ENCODE peak calls at places on chromosomes 3 and 15, in seven cellular contexts. One of them, this sample, is unnamed. For H3K4me1, the result is how much of the 10 kb centered on the place peaks cover.

GRCh38 chr15:61155741-61156700 is 73.1 kb downstream of the RORA start:
- DNase-seq in GM23338: peak
- DNase-seq in HCT116: no peak
- DNase-seq in hepatocyte: peak
- DNase-seq in PC-3: peak
- DNase-seq in SK-N-SH: no peak
- DNase-seq in MM.1S: no peak
- DNase-seq in this sample: no peak

GRCh38 chr3:155791190-155791589 is 14.9 kb downstream of the C3orf33 start:
- DNase-seq in GM23338: peak
- DNase-seq in HCT116: no peak
- DNase-seq in hepatocyte: no peak
- DNase-seq in PC-3: no peak
- DNase-seq in SK-N-SH: no peak
- DNase-seq in MM.1S: no peak
- DNase-seq in this sample: no peak

GRCh38 chr3:196008387-196008786 is 73.5 kb downstream of the TFRC start:
- DNase-seq in GM23338: no peak
- DNase-seq in HCT116: no peak
- DNase-seq in hepatocyte: no peak
- DNase-seq in PC-3: no peak
- DNase-seq in SK-N-SH: no peak
- DNase-seq in MM.1S: no peak
- DNase-seq in this sample: no peak

GRCh38 chr3:138407236-138407907 is 27.0 kb upstream of the ESYT3 start:
- DNase-seq in GM23338: no peak
- DNase-seq in HCT116: no peak
- DNase-seq in hepatocyte: no peak
- DNase-seq in PC-3: no peak
- DNase-seq in SK-N-SH: no peak
- DNase-seq in MM.1S: no peak
- DNase-seq in this sample: no peak

GRCh38 chr3:178231645-178232044 is 304.6 kb upstream of the KCNMB2 start:
- DNase-seq in GM23338: no peak
- DNase-seq in HCT116: no peak
- DNase-seq in hepatocyte: no peak
- DNase-seq in PC-3: no peak
- DNase-seq in SK-N-SH: no peak
- DNase-seq in MM.1S: no peak
- DNase-seq in this sample: no peak

GRCh38 chr15:45458746-45459403 is 63.7 kb downstream of the SLC30A4 start:
- DNase-seq in GM23338: peak
- DNase-seq in HCT116: no peak
- DNase-seq in hepatocyte: peak
- DNase-seq in PC-3: peak
- DNase-seq in SK-N-SH: peak
- DNase-seq in MM.1S: peak
- DNase-seq in this sample: peak

GRCh38 chr3:115523467-115523866 is 99.8 kb upstream of the GAP43 start:
- DNase-seq in GM23338: peak
- DNase-seq in HCT116: no peak
- DNase-seq in hepatocyte: no peak
- DNase-seq in PC-3: no peak
- DNase-seq in SK-N-SH: no peak
- DNase-seq in MM.1S: no peak
- DNase-seq in this sample: no peak

GRCh38 chr15:44668925-44669324 is 5.5 kb upstream of the SPG11 start:
- DNase-seq in GM23338: no peak
- DNase-seq in HCT116: no peak
- DNase-seq in hepatocyte: no peak
- DNase-seq in PC-3: no peak
- DNase-seq in SK-N-SH: no peak
- DNase-seq in MM.1S: peak
- DNase-seq in this sample: peak

GRCh38 chr3:12484983-12485327 is 675 bp downstream of the TSEN2 start:
- DNase-seq in GM23338: peak
- DNase-seq in HCT116: no peak
- DNase-seq in hepatocyte: no peak
- DNase-seq in PC-3: no peak
- DNase-seq in SK-N-SH: no peak
- DNase-seq in MM.1S: no peak
- DNase-seq in this sample: no peak

GRCh38 chr3:10758304-10759037 is 57.6 kb upstream of the SLC6A11 start:
- DNase-seq in GM23338: peak
- DNase-seq in HCT116: peak
- DNase-seq in hepatocyte: peak
- DNase-seq in PC-3: peak
- DNase-seq in SK-N-SH: peak
- DNase-seq in MM.1S: peak
- DNase-seq in this sample: peak

GRCh38 chr3:190081387-190081786 is 39.3 kb downstream of the P3H2 start:
- DNase-seq in GM23338: no peak
- DNase-seq in HCT116: no peak
- DNase-seq in hepatocyte: no peak
- DNase-seq in PC-3: no peak
- DNase-seq in SK-N-SH: no peak
- DNase-seq in MM.1S: no peak
- DNase-seq in this sample: no peak

GRCh38 chr15:80820092-80820491 is 40.9 kb downstream of the CEMIP start:
- DNase-seq in GM23338: no peak
- DNase-seq in HCT116: no peak
- DNase-seq in hepatocyte: no peak
- DNase-seq in PC-3: no peak
- DNase-seq in SK-N-SH: no peak
- DNase-seq in MM.1S: no peak
- DNase-seq in this sample: no peak

GRCh38 chr3:148866261-148866660 is 1.2 kb downstream of the CPA3 start:
- DNase-seq in GM23338: no peak
- DNase-seq in HCT116: no peak
- DNase-seq in hepatocyte: no peak
- DNase-seq in PC-3: no peak
- DNase-seq in SK-N-SH: no peak
- DNase-seq in MM.1S: no peak
- DNase-seq in this sample: no peak

GRCh38 chr15:76285241-76285825 is 25.9 kb downstream of the ETFA start:
- DNase-seq in GM23338: peak
- DNase-seq in HCT116: no peak
- DNase-seq in hepatocyte: no peak
- DNase-seq in PC-3: peak
- DNase-seq in SK-N-SH: peak
- DNase-seq in MM.1S: peak
- DNase-seq in this sample: peak
- TF ChIP-seq EZH2phosphoT487 in GM23338: no peak
- TF ChIP-seq EZH2phosphoT487 in HCT116: no peak
- TF ChIP-seq EZH2phosphoT487 in hepatocyte: no peak
- TF ChIP-seq EZH2phosphoT487 in PC-3: no peak
- TF ChIP-seq EZH2phosphoT487 in SK-N-SH: no peak
- TF ChIP-seq EZH2phosphoT487 in MM.1S: no peak
- TF ChIP-seq EZH2phosphoT487 in this sample: no peak

GRCh38 chr15:59247364-59247763 is 40.7 kb downstream of the LDHAL6B start:
- DNase-seq in GM23338: peak
- DNase-seq in HCT116: no peak
- DNase-seq in hepatocyte: peak
- DNase-seq in PC-3: peak
- DNase-seq in SK-N-SH: peak
- DNase-seq in MM.1S: peak
- DNase-seq in this sample: peak
- TF ChIP-seq CTCF in GM23338: peak
- TF ChIP-seq CTCF in HCT116: peak
- TF ChIP-seq CTCF in hepatocyte: peak
- TF ChIP-seq CTCF in PC-3: peak
- TF ChIP-seq CTCF in SK-N-SH: peak
- TF ChIP-seq CTCF in MM.1S: peak
- TF ChIP-seq CTCF in this sample: peak

DNA sequence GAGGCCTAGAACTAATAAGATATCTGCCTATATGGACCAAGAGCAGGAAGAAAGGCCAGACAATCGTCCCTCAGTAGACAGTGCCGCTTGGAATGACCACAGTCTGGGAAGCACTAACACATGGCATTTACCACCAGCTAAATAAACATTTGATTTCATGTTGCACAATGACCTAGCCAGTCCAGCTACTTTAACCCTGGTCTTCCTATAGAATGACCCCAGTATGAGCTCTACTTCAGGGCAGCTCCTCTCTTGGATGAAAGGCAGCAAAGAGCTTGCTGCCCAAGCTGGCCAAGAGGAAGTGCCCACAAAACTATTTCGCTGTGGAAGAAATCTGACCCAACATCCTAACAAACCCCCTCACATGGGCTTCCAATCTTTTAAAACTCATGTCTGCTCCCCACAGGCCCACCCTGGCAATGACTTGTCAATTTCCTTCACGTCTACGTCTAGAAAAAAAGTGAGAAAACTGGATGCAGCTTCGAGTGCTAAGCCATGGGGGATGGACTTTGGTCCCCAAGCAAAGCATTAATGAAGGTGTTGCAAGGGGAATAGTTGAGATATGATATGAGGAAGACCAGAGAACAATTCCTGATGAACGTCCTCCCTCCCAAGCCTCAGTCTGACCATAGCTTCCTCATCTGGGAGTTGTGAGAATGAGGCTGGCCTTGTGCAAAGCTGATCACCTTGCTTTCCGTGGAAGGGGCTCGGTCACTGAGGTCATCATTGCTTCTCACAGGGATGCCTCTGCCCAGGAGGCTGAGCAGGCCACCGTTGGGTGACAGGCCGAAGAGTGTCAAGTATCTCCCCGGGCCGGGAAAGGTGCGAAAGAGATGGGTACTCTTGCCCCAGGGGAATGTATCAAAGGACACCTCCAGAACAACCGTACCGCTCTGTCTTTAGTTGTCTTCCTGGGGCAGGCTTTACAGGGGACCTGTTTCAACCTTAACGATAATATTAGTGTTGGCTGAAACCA is 993 bp downstream of the SLC25A20 start:
- DNase-seq in GM23338: no peak
- DNase-seq in HCT116: no peak
- DNase-seq in hepatocyte: peak
- DNase-seq in PC-3: peak
- DNase-seq in SK-N-SH: no peak
- DNase-seq in MM.1S: peak
- DNase-seq in this sample: peak
- H3K4me1 ChIP-seq in GM23338: under half
- H3K4me1 ChIP-seq in HCT116: under half
- H3K4me1 ChIP-seq in hepatocyte: under half
- H3K4me1 ChIP-seq in PC-3: under half
- H3K4me1 ChIP-seq in SK-N-SH: under half
- H3K4me1 ChIP-seq in MM.1S: under half
- H3K4me1 ChIP-seq in this sample: under half

DNA sequence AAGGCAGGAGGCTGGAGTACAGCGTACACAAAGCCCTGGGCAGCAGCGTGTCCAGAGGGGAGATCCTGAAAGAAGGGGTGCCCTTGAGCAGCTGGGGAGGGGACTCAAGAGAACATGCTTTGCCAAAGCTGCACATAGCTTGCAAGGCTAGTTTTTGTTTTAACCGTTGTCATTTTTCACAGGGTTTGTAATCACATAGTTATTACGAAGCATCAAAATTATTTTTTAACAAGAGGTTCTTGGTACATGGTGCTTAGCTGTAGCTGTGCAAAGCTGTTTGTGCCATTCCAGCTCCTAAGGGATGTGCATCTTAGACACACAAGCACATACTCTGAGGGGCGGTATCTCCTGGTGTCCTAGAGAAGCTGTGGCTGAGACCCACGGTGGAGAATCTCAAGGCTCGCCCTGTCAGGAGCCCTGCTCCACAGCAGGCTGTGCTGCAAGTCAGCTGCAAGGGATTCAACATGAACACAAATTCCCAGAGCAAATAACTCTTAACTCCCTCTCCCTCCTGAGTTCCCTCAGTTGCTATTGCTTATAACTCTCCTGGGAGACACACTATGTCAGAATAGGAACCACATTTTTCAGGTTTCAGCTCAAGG is 461.3 kb upstream of the PPP2R3A start:
- DNase-seq in GM23338: no peak
- DNase-seq in HCT116: no peak
- DNase-seq in hepatocyte: no peak
- DNase-seq in PC-3: no peak
- DNase-seq in SK-N-SH: no peak
- DNase-seq in MM.1S: no peak
- DNase-seq in this sample: no peak
- TF ChIP-seq EZH2phosphoT487 in GM23338: no peak
- TF ChIP-seq EZH2phosphoT487 in HCT116: no peak
- TF ChIP-seq EZH2phosphoT487 in hepatocyte: no peak
- TF ChIP-seq EZH2phosphoT487 in PC-3: no peak
- TF ChIP-seq EZH2phosphoT487 in SK-N-SH: no peak
- TF ChIP-seq EZH2phosphoT487 in MM.1S: no peak
- TF ChIP-seq EZH2phosphoT487 in this sample: no peak

GRCh38 chr3:53844262-53845102 is 1.7 kb downstream of the CHDH start:
- DNase-seq in GM23338: no peak
- DNase-seq in HCT116: no peak
- DNase-seq in hepatocyte: peak
- DNase-seq in PC-3: no peak
- DNase-seq in SK-N-SH: no peak
- DNase-seq in MM.1S: no peak
- DNase-seq in this sample: peak
- TF ChIP-seq CTCF in GM23338: no peak
- TF ChIP-seq CTCF in HCT116: no peak
- TF ChIP-seq CTCF in hepatocyte: no peak
- TF ChIP-seq CTCF in PC-3: no peak
- TF ChIP-seq CTCF in SK-N-SH: no peak
- TF ChIP-seq CTCF in MM.1S: no peak
- TF ChIP-seq CTCF in this sample: no peak

GRCh38 chr3:172279974-172280373 is 168.3 kb downstream of the GHSR start:
- DNase-seq in GM23338: no peak
- DNase-seq in HCT116: no peak
- DNase-seq in hepatocyte: no peak
- DNase-seq in PC-3: no peak
- DNase-seq in SK-N-SH: no peak
- DNase-seq in MM.1S: no peak
- DNase-seq in this sample: no peak

GRCh38 chr3:172283848-172284357 is 164.4 kb downstream of the GHSR start:
- DNase-seq in GM23338: no peak
- DNase-seq in HCT116: no peak
- DNase-seq in hepatocyte: no peak
- DNase-seq in PC-3: no peak
- DNase-seq in SK-N-SH: no peak
- DNase-seq in MM.1S: no peak
- DNase-seq in this sample: no peak

GRCh38 chr3:172281884-172282283 is 166.4 kb downstream of the GHSR start:
- DNase-seq in GM23338: no peak
- DNase-seq in HCT116: no peak
- DNase-seq in hepatocyte: no peak
- DNase-seq in PC-3: no peak
- DNase-seq in SK-N-SH: no peak
- DNase-seq in MM.1S: no peak
- DNase-seq in this sample: no peak

GRCh38 chr3:172280406-172281051 is 167.7 kb downstream of the GHSR start:
- DNase-seq in GM23338: no peak
- DNase-seq in HCT116: no peak
- DNase-seq in hepatocyte: peak
- DNase-seq in PC-3: no peak
- DNase-seq in SK-N-SH: no peak
- DNase-seq in MM.1S: no peak
- DNase-seq in this sample: no peak

DNA sequence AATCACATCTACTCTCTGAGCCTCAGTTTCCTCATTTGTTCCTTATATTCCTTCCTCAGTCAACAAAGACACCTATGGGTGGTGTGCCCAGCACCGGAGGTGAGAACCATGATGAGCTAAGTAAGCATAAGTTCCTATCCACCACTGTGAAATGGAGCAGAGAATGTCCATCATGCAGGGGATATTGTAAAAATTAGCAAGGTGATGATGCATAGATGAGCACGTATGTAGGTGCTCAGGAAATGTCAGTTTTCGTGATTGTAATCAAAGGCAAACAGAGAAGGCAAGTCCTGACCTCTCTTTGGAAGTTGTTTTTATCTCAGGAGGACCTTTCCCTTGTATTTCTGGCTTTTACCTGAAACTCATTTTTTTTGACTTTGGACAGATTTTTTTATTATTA is 165.4 kb downstream of the GHSR start:
- DNase-seq in GM23338: no peak
- DNase-seq in HCT116: no peak
- DNase-seq in hepatocyte: no peak
- DNase-seq in PC-3: no peak
- DNase-seq in SK-N-SH: no peak
- DNase-seq in MM.1S: no peak
- DNase-seq in this sample: no peak
- H3K4me1 ChIP-seq in GM23338: under half
- H3K4me1 ChIP-seq in HCT116: under half
- H3K4me1 ChIP-seq in hepatocyte: under half
- H3K4me1 ChIP-seq in PC-3: under half
- H3K4me1 ChIP-seq in SK-N-SH: under half
- H3K4me1 ChIP-seq in MM.1S: under half
- H3K4me1 ChIP-seq in this sample: under half

This sample was measured in OCI-LY7.